ENCODE peak calls at places on chromosomes 13 and 19, in four cellular contexts. Z is mucosa of descending colon, H is SK-N-SH, W is thoracic aorta. A is an unnamed sample.
A peak's percentile ranks its signal among the peaks of the same experiment; 100 is the strongest.

GRCh38 chr19:23403581-23404324 is 8.5 kb upstream of the ZNF91 start:
- DNase-seq in Z (peak; percentile 67), H (no peak), W (no peak), A (no peak)

GRCh38 chr19:28012361-28012760 is 1200.6 kb downstream of the UQCRFS1 start:
- DNase-seq in Z (no peak), H (peak; percentile 3), W (no peak), A (no peak)

GRCh38 chr13:63337041-63337440 is 1921.4 kb upstream of the PCDH20 start:
- DNase-seq in Z (no peak), H (no peak), W (no peak), A (no peak)

GRCh38 chr13:31242342-31242741 is 42.6 kb downstream of the B3GLCT start:
- DNase-seq in Z (no peak), H (no peak), W (no peak), A (no peak)

GRCh38 chr13:77360032-77360431 is 33.1 kb upstream of the MYCBP2 start:
- DNase-seq in Z (no peak), H (no peak), W (no peak), A (no peak)

GRCh38 chr19:7744871-7745270 is 2.5 kb downstream of the CD209 start:
- DNase-seq in Z (no peak), H (no peak), W (no peak), A (no peak)

GRCh38 chr13:61765181-61765742 is 349.6 kb upstream of the PCDH20 start:
- DNase-seq in Z (peak; percentile 29), H (no peak), W (no peak), A (no peak)

GRCh38 chr19:32373614-32374295 is 28.3 kb downstream of the ZNF507 start:
- DNase-seq in Z (no peak), H (no peak), W (peak; percentile 15), A (no peak)

GRCh38 chr13:31037351-31037750 is 104.9 kb downstream of the TEX26 start:
- DNase-seq in Z (no peak), H (no peak), W (no peak), A (no peak)

GRCh38 chr13:53068841-53069520 is 40.4 kb downstream of the OLFM4 start:
- DNase-seq in Z (no peak), H (peak; percentile 51), W (no peak), A (no peak)

GRCh38 chr13:44763604-44764311 is 187.6 kb upstream of the TSC22D1 start:
- DNase-seq in Z (peak; percentile 68), H (no peak), W (no peak), A (no peak)

GRCh38 chr13:110319397-110319773 is 12.3 kb downstream of the COL4A2 start:
- DNase-seq in Z (no peak), H (no peak), W (no peak), A (no peak)

GRCh38 chr13:110322126-110322827 is 15.2 kb downstream of the COL4A2 start:
- DNase-seq in Z (no peak), H (no peak), W (no peak), A (no peak)

GRCh38 chr13:110319774-110320509 is 12.9 kb downstream of the COL4A2 start:
- DNase-seq in Z (no peak), H (no peak), W (no peak), A (no peak)

GRCh38 chr13:110318920-110319319 is 11.8 kb downstream of the COL4A2 start:
- DNase-seq in Z (no peak), H (no peak), W (no peak), A (no peak)

GRCh38 chr13:110320645-110321044 is 13.6 kb downstream of the COL4A2 start:
- DNase-seq in Z (no peak), H (no peak), W (no peak), A (no peak)
- H3K4me1 ChIP-seq in Z (no peaks in the 10 kb centered on the region), H (peaks cover 45% of the 10 kb centered on the region), W (peaks cover 60% of the 10 kb centered on the region), A (no peaks in the 10 kb centered on the region)

GRCh38 chr19:13096968-13097330 is 5.7 kb downstream of the LYL1 start:
- DNase-seq in Z (no peak), H (no peak), W (no peak), A (no peak)
- H3K4me1 ChIP-seq in Z (peaks cover 34% of the 10 kb centered on the region), H (peaks cover under 1% of the 10 kb centered on the region), W (peaks cover 27% of the 10 kb centered on the region), A (peaks cover 3% of the 10 kb centered on the region)

GRCh38 chr13:73842621-73843020 is 291.6 kb downstream of the KLF12 start:
- DNase-seq in Z (no peak), H (no peak), W (no peak), A (peak; percentile 31)
- H3K4me1 ChIP-seq in Z (no peaks in the 10 kb centered on the region), H (peaks cover 4% of the 10 kb centered on the region), W (peaks cover 3% of the 10 kb centered on the region), A (peaks cover 9% of the 10 kb centered on the region)

GRCh38 chr19:38701455-38702063 is 42.7 kb downstream of the CAPN12 start:
- DNase-seq in Z (no peak), H (no peak), W (no peak), A (no peak)
- H3K4me1 ChIP-seq in Z (peaks cover 39% of the 10 kb centered on the region), H (no peaks in the 10 kb centered on the region), W (peaks cover 49% of the 10 kb centered on the region), A (no peaks in the 10 kb centered on the region)

DNA sequence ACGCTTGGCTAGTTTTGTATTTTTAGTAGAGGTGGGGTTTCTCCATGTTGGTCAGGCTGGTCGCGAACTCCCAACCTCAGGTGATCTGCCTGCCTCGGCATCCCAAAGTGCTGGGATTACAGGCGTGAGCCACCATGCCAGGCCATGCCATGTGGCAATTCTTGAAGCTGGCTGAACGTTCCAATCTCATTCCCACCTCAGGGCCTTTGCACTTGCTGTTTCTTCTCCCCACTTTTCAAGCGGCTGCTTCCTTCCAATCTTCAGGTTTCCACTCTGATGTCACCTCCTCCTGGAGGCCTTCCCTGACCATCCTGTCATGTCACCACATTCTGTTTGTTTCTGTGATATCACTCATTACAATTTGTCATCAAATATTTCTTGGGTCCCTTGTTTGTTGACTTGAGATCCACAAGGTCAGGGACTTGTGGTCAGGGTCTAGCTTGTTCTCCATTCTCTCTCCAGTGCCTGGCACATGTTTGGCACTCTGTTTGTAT is 4.2 kb downstream of the EPOR start:
- DNase-seq in Z (no peak), H (no peak), W (no peak), A (no peak)
- H3K4me1 ChIP-seq in Z (peaks cover 40% of the 10 kb centered on the region), H (peaks cover 16% of the 10 kb centered on the region), W (peaks cover 23% of the 10 kb centered on the region), A (peaks cover 27% of the 10 kb centered on the region)

GRCh38 chr19:936175-936546 is 10.3 kb downstream of the ARID3A start:
- DNase-seq in Z (no peak), H (no peak), W (no peak), A (no peak)
- H3K4me1 ChIP-seq in Z (peaks cover 37% of the 10 kb centered on the region), H (peaks cover 16% of the 10 kb centered on the region), W (peaks cover 31% of the 10 kb centered on the region), A (no peaks in the 10 kb centered on the region)

GRCh38 chr19:49438261-49438660 is 3.1 kb downstream of the SLC17A7 start:
- DNase-seq in Z (no peak), H (no peak), W (no peak), A (no peak)
- H3K4me1 ChIP-seq in Z (no peaks in the 10 kb centered on the region), H (no peaks in the 10 kb centered on the region), W (peaks cover 9% of the 10 kb centered on the region), A (peaks cover 11% of the 10 kb centered on the region)

DNA sequence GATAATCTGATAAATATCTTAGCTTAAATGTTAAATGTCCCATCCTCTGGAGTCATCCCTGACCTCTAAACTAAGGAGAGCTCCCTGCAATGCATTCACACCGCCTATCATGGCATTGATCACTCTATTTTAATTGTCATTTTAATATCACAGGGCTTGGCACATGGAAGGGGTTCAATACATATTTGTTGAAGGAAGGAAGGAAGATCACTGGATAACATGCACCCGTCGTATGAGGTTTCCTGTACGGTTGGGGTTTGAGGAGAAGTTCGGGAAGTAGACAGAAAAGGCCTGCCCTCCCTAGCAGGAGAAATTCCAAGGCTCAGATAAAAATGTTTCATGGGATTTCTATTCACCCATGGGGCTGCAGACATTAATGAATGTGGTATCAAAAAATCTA is 102.0 kb downstream of the MBNL2 start:
- DNase-seq in Z (no peak), H (no peak), W (no peak), A (no peak)
- H3K4me1 ChIP-seq in Z (peaks cover 2% of the 10 kb centered on the region), H (peaks cover 33% of the 10 kb centered on the region), W (peaks cover 15% of the 10 kb centered on the region), A (peaks cover 10% of the 10 kb centered on the region)

GRCh38 chr13:114061047-114061446 is 71.4 kb downstream of the RASA3 start:
- DNase-seq in Z (no peak), H (no peak), W (no peak), A (no peak)

GRCh38 chr13:114062754-114063153 is 69.7 kb downstream of the RASA3 start:
- DNase-seq in Z (no peak), H (no peak), W (no peak), A (no peak)

GRCh38 chr13:114061746-114062145 is 70.7 kb downstream of the RASA3 start:
- DNase-seq in Z (no peak), H (no peak), W (no peak), A (no peak)

GRCh38 chr13:114063545-114064515 is 68.6 kb downstream of the RASA3 start:
- DNase-seq in Z (peak; percentile 84), H (peak; percentile 75), W (peak; percentile 51), A (no peak)

GRCh38 chr13:114062341-114062740 is 70.1 kb downstream of the RASA3 start:
- DNase-seq in Z (no peak), H (no peak), W (no peak), A (no peak)
- H3K4me1 ChIP-seq in Z (peaks cover 40% of the 10 kb centered on the region), H (peaks cover 39% of the 10 kb centered on the region), W (peaks cover 45% of the 10 kb centered on the region), A (peaks cover 11% of the 10 kb centered on the region)

A was measured in HAP-1.